ENCODE peak calls at places on chromosomes 1 and 21, in four cellular contexts. B is neural progenitor cell, C is lung, M is testis. N is an unnamed sample.

GRCh38 chr1:163844393-163844948 is 522.7 kb downstream of the NUF2 start:
- DNase-seq in C (no peak), B (no peak), M (no peak), N (no peak)

GRCh38 chr1:213989071-213989739 is 1.4 kb downstream of the PROX1 start:
- DNase-seq in B (peak; percentile 58), M (no peak), C (no peak), N (peak; percentile 71)

GRCh38 chr1:226444901-226445300 is 37.0 kb upstream of the PARP1 start:
- DNase-seq in M (no peak), B (no peak), C (no peak), N (peak; percentile 52)

GRCh38 chr1:6657138-6657537 is 32.5 kb downstream of the THAP3 start:
- DNase-seq in B (no peak), C (no peak), M (no peak), N (no peak)

GRCh38 chr21:26840912-26841311 is 4.3 kb downstream of the ADAMTS1 start:
- DNase-seq in M (no peak), B (no peak), C (no peak), N (no peak)

GRCh38 chr1:30879940-30880339 is 28.6 kb downstream of the SDC3 start:
- DNase-seq in C (no peak), B (peak; percentile 69), M (peak; percentile 41), N (peak; percentile 78)

GRCh38 chr1:21622466-21623315 is 46.5 kb downstream of the RAP1GAP start:
- DNase-seq in C (no peak), B (peak; percentile 93), M (peak; percentile 45), N (peak; percentile 81)

GRCh38 chr1:150720098-150720497 is 597 bp downstream of the HORMAD1 start:
- DNase-seq in C (no peak), M (peak; percentile 25), B (no peak), N (no peak)

GRCh38 chr1:220696863-220697231 is 6.7 kb downstream of the C1orf115 start:
- DNase-seq in B (no peak), C (no peak), M (no peak), N (no peak)

GRCh38 chr1:222624214-222624613 is 6.3 kb downstream of the MIA3 start:
- DNase-seq in B (no peak), C (no peak), M (no peak), N (no peak)

GRCh38 chr1:70934197-70934961 is 113.2 kb downstream of the PTGER3 start:
- DNase-seq in M (no peak), B (no peak), C (no peak), N (no peak)

GRCh38 chr1:28156821-28157220 is 19.7 kb downstream of the PTAFR start:
- DNase-seq in C (peak; percentile 67), B (no peak), M (no peak), N (no peak)

GRCh38 chr1:238951809-238952208 is 434.6 kb upstream of the CHRM3 start:
- DNase-seq in M (peak; percentile 51), C (no peak), B (peak; percentile 39), N (peak; percentile 52)

GRCh38 chr1:38123356-38123755 is 76.8 kb upstream of the POU3F1 start:
- DNase-seq in M (no peak), B (no peak), C (no peak), N (peak; percentile 46)

GRCh38 chr1:110879758-110880606 is 7.0 kb downstream of the CD53 start:
- DNase-seq in B (no peak), C (peak; percentile 29), M (no peak), N (no peak)

GRCh38 chr1:15684042-15684461 is at the start of gene PLEKHM2:
- DNase-seq in M (no peak), C (no peak), B (peak; percentile 77), N (peak; percentile 71)

GRCh38 chr21:34592120-34592561 is 22.8 kb downstream of the RCAN1 start:
- DNase-seq in M (peak; percentile 61), C (no peak), B (no peak), N (peak; percentile 22)

GRCh38 chr1:167219194-167219593 is 1.5 kb upstream of the POU2F1 start:
- DNase-seq in C (no peak), M (no peak), B (peak; percentile 32), N (no peak)

GRCh38 chr1:201108614-201109013 is 3.6 kb downstream of the CACNA1S start:
- DNase-seq in C (no peak), B (peak; percentile 67), M (no peak), N (peak; percentile 69)

GRCh38 chr1:201475121-201475520 is 6.1 kb upstream of the PHLDA3 start:
- DNase-seq in M (no peak), B (no peak), C (no peak), N (no peak)

GRCh38 chr1:53379662-53380002 is 51.8 kb upstream of the LRP8 start:
- DNase-seq in C (no peak), B (no peak), M (peak; percentile 93), N (peak; percentile 41)

GRCh38 chr1:4603317-4604110 is 50.9 kb upstream of the AJAP1 start:
- DNase-seq in B (no peak), M (no peak), C (no peak), N (peak; percentile 38)

GRCh38 chr1:24928631-24929090 is 1.4 kb downstream of the RUNX3 start:
- DNase-seq in M (no peak), C (no peak), B (peak; percentile 66), N (peak; percentile 79)

GRCh38 chr1:180952657-180953013 is 39.9 kb downstream of the KIAA1614 start:
- DNase-seq in C (no peak), B (no peak), M (no peak), N (no peak)

GRCh38 chr21:16002872-16003466 is 273.2 kb downstream of the USP25 start:
- DNase-seq in M (no peak), B (no peak), C (no peak), N (no peak)

GRCh38 chr1:51284487-51284954 is 45.8 kb downstream of the TTC39A start:
- DNase-seq in C (peak; percentile 56), M (peak; percentile 82), B (peak; percentile 40), N (no peak)

GRCh38 chr1:94389298-94389697 is 28.9 kb upstream of the ABCD3 start:
- DNase-seq in C (no peak), M (no peak), B (no peak), N (no peak)

GRCh38 chr21:15841856-15842564 is 112.2 kb downstream of the USP25 start:
- DNase-seq in C (no peak), B (no peak), M (no peak), N (no peak)

GRCh38 chr1:235823684-235824083 is 43.0 kb downstream of the LYST start:
- DNase-seq in M (no peak), C (no peak), B (no peak), N (no peak)

GRCh38 chr21:31176725-31177124 is 138.4 kb upstream of the KRTAP19-8 start:
- DNase-seq in C (no peak), M (no peak), B (no peak), N (no peak)

GRCh38 chr1:205339717-205340116 is 17.0 kb downstream of the KLHDC8A start:
- DNase-seq in M (no peak), B (no peak), C (no peak), N (no peak)

GRCh38 chr1:177973585-177973984 is 3.7 kb upstream of the SEC16B start:
- DNase-seq in C (no peak), B (no peak), M (no peak), N (no peak)

GRCh38 chr1:10504259-10504658 is 29.5 kb downstream of the PEX14 start:
- DNase-seq in B (no peak), M (no peak), C (no peak), N (no peak)

GRCh38 chr1:10509823-10510509 is 35.2 kb downstream of the PEX14 start:
- DNase-seq in B (no peak), C (no peak), M (no peak), N (peak; percentile 17)

GRCh38 chr1:10508511-10508951 is 33.8 kb downstream of the PEX14 start:
- DNase-seq in C (no peak), M (no peak), B (peak; percentile 69), N (peak; percentile 79)

GRCh38 chr1:10507111-10507879 is 32.5 kb downstream of the PEX14 start:
- DNase-seq in B (peak; percentile 81), M (peak; percentile 69), C (peak; percentile 64), N (peak; percentile 82)

DNA sequence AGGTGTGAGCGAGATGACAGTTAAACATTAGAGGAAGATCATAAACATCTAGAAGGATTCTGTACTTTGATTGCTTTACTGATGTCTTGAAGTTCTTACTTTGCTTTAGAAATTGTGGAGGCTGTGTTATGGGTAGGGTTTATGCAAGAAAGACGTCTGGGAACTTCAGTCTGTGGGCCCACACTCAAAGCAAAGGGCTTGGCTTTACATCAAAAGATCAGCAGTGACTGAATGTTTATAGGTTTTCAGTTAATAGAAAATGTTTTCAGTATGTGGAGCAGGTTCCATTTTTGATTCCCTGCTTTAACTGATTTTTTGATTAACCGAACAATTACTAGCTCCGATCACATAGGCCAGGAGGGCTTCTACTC is 31.9 kb downstream of the PEX14 start:
- DNase-seq in M (no peak), C (no peak), B (no peak), N (no peak)
- H3K9me3 ChIP-seq in M (no peaks in the 10 kb centered on the region), C (no peaks in the 10 kb centered on the region), B (no peaks in the 10 kb centered on the region), N (no peaks in the 10 kb centered on the region)

DNA sequence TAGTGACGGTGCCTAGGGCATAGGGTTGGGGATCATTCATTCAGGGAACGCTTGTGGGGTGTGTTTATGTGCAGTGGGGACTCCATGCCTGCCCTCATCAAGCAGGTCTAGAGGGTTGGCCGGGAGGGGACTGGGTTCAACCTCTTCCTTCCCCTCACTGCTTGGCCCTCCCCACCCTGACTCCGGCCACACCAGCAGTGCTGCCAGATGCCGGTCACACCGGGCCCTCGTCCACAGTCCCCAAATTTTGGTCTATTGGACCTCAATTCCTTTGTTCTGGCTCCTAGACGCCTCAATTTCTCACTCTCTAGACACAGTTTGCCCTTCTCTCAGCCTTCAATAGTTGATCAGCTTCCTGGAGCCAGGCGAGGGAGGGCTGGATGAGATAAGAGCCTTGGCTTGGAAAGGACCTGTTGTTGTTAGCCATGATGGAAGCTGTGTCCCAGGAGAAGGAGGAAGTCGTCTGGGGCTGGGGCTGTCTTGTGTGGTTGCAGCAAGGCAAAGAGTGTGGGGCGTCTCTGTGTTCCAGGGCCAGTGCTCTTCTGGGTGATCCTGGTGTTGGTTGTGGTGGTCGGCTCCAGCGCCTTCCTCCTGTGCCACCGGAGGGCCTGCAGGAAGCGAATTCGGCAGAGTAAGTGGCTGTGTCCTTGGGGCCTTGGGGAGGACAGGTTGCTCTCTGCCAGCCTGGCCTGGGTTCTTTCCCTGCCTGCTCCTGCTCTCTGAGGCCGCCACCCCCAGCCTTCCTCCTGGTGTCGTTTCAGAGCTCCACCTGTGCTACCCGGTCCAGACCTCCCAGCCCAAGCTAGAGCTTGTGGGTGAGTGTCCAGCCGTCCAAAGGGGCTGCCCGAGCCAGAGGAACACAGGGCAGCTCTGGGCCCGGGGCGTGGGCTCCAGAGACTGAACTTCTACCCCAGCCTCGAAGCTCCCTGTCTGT is 41.1 kb upstream of the TNFRSF1B start:
- DNase-seq in M (peak; percentile 40), C (no peak), B (peak; percentile 29), N (peak; percentile 49)
- TF ChIP-seq CTCF in M (no peak), C (no peak), B (no peak), N (no peak)

GRCh38 chr1:116832268-116832931 is 77.3 kb upstream of the PTGFRN start:
- DNase-seq in C (no peak), B (peak; percentile 27), M (no peak), N (no peak)
- H3K4me1 ChIP-seq in C (no peaks in the 10 kb centered on the region), B (peaks cover 40% of the 10 kb centered on the region), M (no peaks in the 10 kb centered on the region), N (peaks cover 27% of the 10 kb centered on the region)

DNA sequence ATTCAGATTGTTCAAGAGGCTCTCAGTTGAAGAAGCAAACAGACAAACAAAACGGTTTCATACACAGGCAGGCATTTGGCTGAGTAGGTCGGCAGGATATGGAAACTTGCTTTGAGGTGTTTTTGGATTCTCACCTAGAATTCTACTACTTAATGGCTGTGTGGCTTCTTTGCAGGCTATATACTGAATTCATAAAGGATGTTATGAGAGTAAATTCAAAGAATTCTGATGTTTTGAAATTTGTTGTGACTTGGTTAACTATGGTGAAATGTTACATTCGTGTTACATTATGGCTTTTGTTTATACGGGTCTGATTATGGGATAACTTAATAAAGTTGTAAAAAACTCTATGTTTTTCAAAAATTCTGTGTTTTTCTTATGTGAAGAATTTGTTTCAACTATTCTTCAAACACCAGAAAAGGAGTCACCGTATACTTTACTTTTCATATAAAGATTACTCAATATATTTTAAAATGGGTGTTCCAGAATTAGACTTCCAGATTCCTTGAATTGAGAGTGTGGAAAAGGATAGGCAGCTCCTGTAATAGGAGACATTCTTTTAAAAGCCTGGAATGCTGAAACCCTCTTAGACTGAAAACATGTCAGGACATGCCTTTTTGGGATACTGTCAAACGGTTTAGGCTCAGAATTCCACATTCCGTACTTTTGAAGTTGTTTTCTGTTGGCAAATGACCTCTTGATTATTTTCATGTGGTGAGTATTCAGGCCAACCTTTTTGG is 8.2 kb upstream of the IRF2BP2 start:
- DNase-seq in C (no peak), M (no peak), B (peak; percentile 51), N (no peak)
- H3K9me3 ChIP-seq in C (no peaks in the 10 kb centered on the region), M (no peaks in the 10 kb centered on the region), B (no peaks in the 10 kb centered on the region), N (no peaks in the 10 kb centered on the region)

N was measured in endodermal cell.